ENCODE peak calls at places on chromosomes 7 and 10, in four cellular contexts. E is neural progenitor cell, U is AG04450, I is H1. Z is an unnamed sample.

GRCh38 chr10:122849900-122850605 is 4.4 kb upstream of the CUZD1 start:
- DNase-seq in I (no peak), E (no peak), U (no peak), Z (no peak)

GRCh38 chr7:93890464-93891068 is at the start of gene TFPI2:
- DNase-seq in U (no peak), I (peak; percentile 74), E (peak; percentile 63), Z (no peak)

GRCh38 chr10:125299476-125299875 is 139.1 kb upstream of the CTBP2 start:
- DNase-seq in U (no peak), I (no peak), E (no peak), Z (no peak)

GRCh38 chr7:1289681-1290261 is 57.1 kb downstream of the UNCX start:
- DNase-seq in I (peak; percentile 64), E (peak; percentile 69), U (no peak), Z (no peak)

GRCh38 chr7:16914771-16915170 is 33.0 kb upstream of the AGR3 start:
- DNase-seq in E (no peak), U (no peak), I (no peak), Z (no peak)

GRCh38 chr10:91350651-91351081 is 59.5 kb upstream of the HECTD2 start:
- DNase-seq in U (no peak), I (no peak), E (no peak), Z (no peak)

GRCh38 chr10:126749030-126749655 is 78.7 kb upstream of the C10orf90 start:
- DNase-seq in U (peak; percentile 58), E (peak; percentile 90), I (peak; percentile 97), Z (peak; percentile 77)

GRCh38 chr7:64802699-64803098 is 8.5 kb downstream of the ZNF138 start:
- DNase-seq in E (no peak), U (no peak), I (no peak), Z (no peak)

GRCh38 chr7:101635484-101635883 is 6.4 kb upstream of the MYL10 start:
- DNase-seq in I (no peak), U (no peak), E (no peak), Z (no peak)

GRCh38 chr10:17802966-17803365 is 6.2 kb upstream of the MRC1 start:
- DNase-seq in U (no peak), E (no peak), I (no peak), Z (no peak)

GRCh38 chr7:129949292-129950133 is 3.2 kb downstream of the UBE2H start:
- DNase-seq in E (peak; percentile 64), U (peak; percentile 47), I (peak; percentile 52), Z (no peak)

GRCh38 chr7:68235937-68236336 is 1239.3 kb downstream of the TYW1 start:
- DNase-seq in I (no peak), U (no peak), E (no peak), Z (no peak)

GRCh38 chr7:43215061-43215460 is 102.6 kb downstream of the HECW1 start:
- DNase-seq in E (peak; percentile 23), U (no peak), I (peak; percentile 46), Z (no peak)

GRCh38 chr10:17444062-17444714 is 10.2 kb downstream of the ST8SIA6 start:
- DNase-seq in U (no peak), I (no peak), E (no peak), Z (no peak)

GRCh38 chr10:52741851-52742250 is 30.7 kb downstream of the MBL2 start:
- DNase-seq in U (no peak), E (no peak), I (no peak), Z (no peak)

GRCh38 chr7:34191766-34192550 is 286.6 kb downstream of the BMPER start:
- DNase-seq in I (no peak), U (no peak), E (peak; percentile 85), Z (no peak)

GRCh38 chr10:102341038-102341688 is 54.3 kb upstream of the NFKB2 start:
- DNase-seq in I (no peak), U (no peak), E (no peak), Z (no peak)

GRCh38 chr10:98414932-98415709 is at the start of gene PYROXD2:
- DNase-seq in E (peak; percentile 76), U (peak; percentile 81), I (peak; percentile 81), Z (peak; percentile 89)

GRCh38 chr7:16062269-16062668 is 359.1 kb downstream of the CRPPA start:
- DNase-seq in E (no peak), I (no peak), U (no peak), Z (no peak)

GRCh38 chr10:7593068-7593467 is 73.7 kb downstream of the ITIH5 start:
- DNase-seq in I (no peak), U (no peak), E (no peak), Z (no peak)

GRCh38 chr7:30448461-30449189 is 30.0 kb downstream of the NOD1 start:
- DNase-seq in I (no peak), U (no peak), E (no peak), Z (no peak)

GRCh38 chr7:100874300-100874576 is 665 bp upstream of the SRRT start:
- DNase-seq in E (no peak), I (no peak), U (no peak), Z (no peak)

GRCh38 chr10:104780165-104780564 is 139.1 kb downstream of the SORCS3 start:
- DNase-seq in I (no peak), E (no peak), U (no peak), Z (no peak)

GRCh38 chr7:26955516-26955915 is 91.1 kb upstream of the SKAP2 start:
- DNase-seq in U (no peak), I (no peak), E (no peak), Z (no peak)

GRCh38 chr7:128874140-128875031 is 11.7 kb downstream of the ATP6V1F start:
- DNase-seq in I (no peak), E (no peak), U (no peak), Z (no peak)

GRCh38 chr7:69564454-69565417 is 33.5 kb upstream of the AUTS2 start:
- DNase-seq in E (no peak), U (no peak), I (no peak), Z (no peak)

GRCh38 chr7:108127461-108127860 is 2.7 kb downstream of the LAMB4 start:
- DNase-seq in E (no peak), I (no peak), U (no peak), Z (no peak)

GRCh38 chr7:146054909-146055308 is 61.7 kb upstream of the CNTNAP2 start:
- DNase-seq in I (no peak), U (no peak), E (no peak), Z (no peak)

GRCh38 chr10:5404188-5405041 is at the start of gene TUBAL3:
- DNase-seq in I (no peak), E (no peak), U (no peak), Z (no peak)

GRCh38 chr10:129865960-129866359 is 98.1 kb downstream of the EBF3 start:
- DNase-seq in U (no peak), I (no peak), E (no peak), Z (no peak)
- H3K9me3 ChIP-seq in U (peaks cover 76% of the 10 kb centered on the region), I (no peaks in the 10 kb centered on the region), E (no peaks in the 10 kb centered on the region), Z (no peaks in the 10 kb centered on the region)

GRCh38 chr7:6376820-6377219 is 70.9 kb downstream of the DAGLB start:
- DNase-seq in I (no peak), E (no peak), U (no peak), Z (no peak)
- H3K4me3 ChIP-seq in I (no peak overlapping the region), E (no peak overlapping the region), U (peak overlapping the region; percentile 10), Z (no peak overlapping the region)

GRCh38 chr7:124124201-124124600 is 91.3 kb upstream of the TMEM229A start:
- DNase-seq in I (no peak), E (no peak), U (no peak), Z (no peak)
- H3K27me3 ChIP-seq in I (no peaks in the 10 kb centered on the region), E (no peaks in the 10 kb centered on the region), U (no peaks in the 10 kb centered on the region), Z (no peaks in the 10 kb centered on the region)

GRCh38 chr10:37496061-37496460 is 361.3 kb downstream of the ZNF248 start:
- DNase-seq in E (no peak), I (no peak), U (no peak), Z (no peak)
- H3K9me3 ChIP-seq in E (no peaks in the 10 kb centered on the region), I (peaks cover 57% of the 10 kb centered on the region), U (peaks cover 10% of the 10 kb centered on the region), Z (no peaks in the 10 kb centered on the region)

DNA sequence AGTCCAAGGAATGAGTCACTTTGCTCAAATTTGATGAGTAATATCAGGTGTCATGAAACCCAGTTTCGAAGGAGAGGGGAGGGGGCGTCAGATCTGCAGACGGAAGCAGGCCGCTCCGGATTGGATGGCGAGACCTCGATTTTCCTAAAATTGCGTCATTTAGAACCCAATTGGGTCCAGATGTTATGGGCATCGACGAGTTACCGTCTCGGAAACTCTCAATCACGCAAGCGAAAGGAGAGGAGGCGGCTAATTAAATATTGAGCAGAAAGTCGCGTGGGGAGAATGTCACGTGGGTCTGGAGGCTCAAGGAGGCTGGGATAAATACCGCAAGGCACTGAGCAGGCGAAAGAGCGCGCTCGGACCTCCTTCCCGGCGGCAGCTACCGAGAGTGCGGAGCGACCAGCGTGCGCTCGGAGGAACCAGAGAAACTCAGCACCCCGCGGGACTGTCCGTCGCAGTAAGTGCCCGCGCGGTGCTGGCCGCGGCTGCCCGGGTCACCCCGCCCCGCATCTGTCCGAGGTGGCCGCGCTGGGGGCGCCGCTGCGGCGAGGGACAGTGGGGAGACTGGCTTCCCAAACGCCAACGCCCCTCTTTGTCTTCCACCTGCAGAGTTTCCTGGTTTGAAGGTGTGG is at the start of gene TAC1:
- DNase-seq in E (peak; percentile 79), I (peak; percentile 76), U (no peak), Z (no peak)
- H3K4me3 ChIP-seq in E (peak within 1 kb of the TSS; percentile 52), I (peak within 1 kb of the TSS; percentile 43), U (peak within 1 kb of the TSS; percentile 31), Z (peak within 1 kb of the TSS; percentile 28)

DNA sequence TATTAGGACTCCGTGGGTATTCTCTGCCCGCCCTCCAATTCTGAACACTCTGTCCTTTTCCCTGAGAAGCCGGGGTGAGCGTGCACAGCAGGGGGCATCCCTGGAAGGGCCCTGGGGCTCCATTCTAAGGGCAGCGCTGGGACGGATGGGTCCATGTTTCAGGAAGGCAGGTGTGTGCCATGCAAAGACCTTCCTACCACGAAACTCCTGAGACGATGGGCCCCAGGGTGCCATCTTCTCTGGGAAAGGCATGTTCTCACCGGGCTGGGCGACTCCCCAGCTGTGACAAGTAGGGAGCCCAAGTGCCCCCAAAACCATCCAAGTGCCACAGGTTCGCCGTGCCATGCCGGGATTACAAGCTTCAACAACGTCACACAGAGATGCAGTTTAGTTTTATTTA is 256.7 kb downstream of the DNAJB6 start:
- DNase-seq in E (no peak), I (no peak), U (no peak), Z (no peak)
- H3K27me3 ChIP-seq in E (peaks cover 100% of the 10 kb centered on the region), I (peaks cover 95% of the 10 kb centered on the region), U (no peaks in the 10 kb centered on the region), Z (peaks cover 6% of the 10 kb centered on the region)

GRCh38 chr7:50727072-50727471 is 55.6 kb downstream of the GRB10 start:
- DNase-seq in U (no peak), I (no peak), E (no peak), Z (no peak)

GRCh38 chr7:50725774-50726173 is 56.9 kb downstream of the GRB10 start:
- DNase-seq in I (no peak), U (no peak), E (no peak), Z (no peak)

GRCh38 chr7:50729962-50730361 is 52.7 kb downstream of the GRB10 start:
- DNase-seq in I (no peak), E (no peak), U (peak; percentile 10), Z (no peak)

GRCh38 chr7:50728184-50728583 is 54.5 kb downstream of the GRB10 start:
- DNase-seq in I (no peak), E (no peak), U (no peak), Z (no peak)

DNA sequence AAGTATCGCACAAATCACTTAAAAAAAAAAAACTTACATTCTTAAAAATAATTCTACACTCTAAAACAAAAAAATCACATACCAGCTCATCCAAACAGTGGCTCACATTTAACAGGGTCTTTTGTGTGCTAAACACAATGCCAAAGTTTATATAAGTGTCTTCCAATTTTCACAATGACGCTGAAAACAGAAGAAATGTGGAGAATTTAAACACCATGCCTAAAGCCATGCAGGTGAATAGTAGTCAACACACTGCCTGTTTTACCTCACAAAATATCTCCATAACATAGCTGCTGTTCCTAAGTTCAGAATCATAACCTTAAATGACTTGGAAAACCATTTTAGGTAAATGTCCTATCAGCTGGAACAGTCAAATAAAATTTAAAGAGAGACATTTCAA is 55.0 kb downstream of the GRB10 start:
- DNase-seq in E (no peak), U (no peak), I (no peak), Z (no peak)
- H3K9me3 ChIP-seq in E (no peaks in the 10 kb centered on the region), U (no peaks in the 10 kb centered on the region), I (no peaks in the 10 kb centered on the region), Z (no peaks in the 10 kb centered on the region)

Z was measured in right atrium auricular region.